ENCODE peak calls at places on chromosomes 2 and 18, in seven cellular contexts. O is T-cell; W is NCI-H2029; T is activated naive CD4-positive, alpha-beta T cell; H is neuronal stem cell; U is GM04503; S is stimulated activated CD4-positive, alpha-beta T cell treated with anti-CD3 and anti-CD28 coated beads, Interleukin-15, amount 100 ng/mL, for 1 hour. Q is an unnamed sample.

GRCh38 chr18:78721281-78721949 is 258.2 kb upstream of the SALL3 start:
- DNase-seq in H (no peak), O (no peak), S (no peak), T (no peak), U (no peak), W (no peak), Q (no peak)

GRCh38 chr2:234980476-234981187 is 28.8 kb downstream of the SH3BP4 start:
- DNase-seq in O (no peak), U (no peak), W (peak), H (no peak), T (no peak), S (no peak), Q (no peak)

GRCh38 chr2:55112229-55113016 is 62.2 kb upstream of the RTN4 start:
- DNase-seq in U (peak), H (no peak), W (no peak), O (no peak), T (no peak), S (no peak), Q (no peak)

GRCh38 chr2:181810823-181811695 is 80.5 kb upstream of the ITPRID2 start:
- DNase-seq in O (no peak), T (no peak), W (no peak), S (no peak), U (peak), H (no peak), Q (no peak)

GRCh38 chr18:2112435-2113045 is 458.8 kb downstream of the METTL4 start:
- DNase-seq in S (no peak), H (no peak), U (no peak), W (no peak), O (no peak), T (no peak), Q (no peak)

GRCh38 chr2:214100488-214100887 is 310.4 kb upstream of the VWC2L start:
- DNase-seq in H (no peak), O (no peak), U (no peak), T (no peak), S (no peak), W (no peak), Q (no peak)

GRCh38 chr2:129936334-129936934 is 43.0 kb upstream of the RAB6C start:
- DNase-seq in T (peak), H (no peak), U (no peak), W (no peak), S (no peak), O (no peak), Q (no peak)

GRCh38 chr2:42794271-42795046 is 2.1 kb upstream of the HAAO start:
- DNase-seq in O (no peak), H (no peak), W (no peak), S (no peak), U (no peak), T (no peak), Q (no peak)

GRCh38 chr2:60512063-60512622 is 41.3 kb downstream of the BCL11A start:
- DNase-seq in H (no peak), S (no peak), W (no peak), O (no peak), T (no peak), U (no peak), Q (no peak)

GRCh38 chr2:148614332-148615049 is 30.1 kb upstream of the EPC2 start:
- DNase-seq in H (no peak), T (no peak), W (peak), S (no peak), O (no peak), U (peak), Q (no peak)

GRCh38 chr18:52903858-52904257 is 563.9 kb downstream of the DCC start:
- DNase-seq in U (no peak), H (peak), O (no peak), T (no peak), W (no peak), S (no peak), Q (no peak)

GRCh38 chr2:99643824-99644787 is 154.3 kb upstream of the REV1 start:
- DNase-seq in S (no peak), O (no peak), T (no peak), U (no peak), W (no peak), H (no peak), Q (no peak)

GRCh38 chr2:238149841-238150572 is 8.8 kb upstream of the ERFE start:
- DNase-seq in W (no peak), U (no peak), H (no peak), O (no peak), S (no peak), T (no peak), Q (no peak)

GRCh38 chr2:3827673-3828575 is 124.5 kb downstream of the DCDC2C start:
- DNase-seq in U (no peak), W (no peak), S (no peak), O (no peak), H (no peak), T (no peak), Q (no peak)

GRCh38 chr2:86044045-86044444 is 61.6 kb downstream of the POLR1A start:
- DNase-seq in S (no peak), O (no peak), W (no peak), U (no peak), T (no peak), H (no peak), Q (no peak)

GRCh38 chr2:173354073-173354600 is 535 bp upstream of the CDCA7 start:
- DNase-seq in U (no peak), O (no peak), S (no peak), T (peak), W (no peak), H (peak), Q (no peak)

GRCh38 chr18:3015203-3015590 is 2.3 kb upstream of the LPIN2 start:
- DNase-seq in W (no peak), O (no peak), H (no peak), T (no peak), S (no peak), U (peak), Q (no peak)

GRCh38 chr2:172350844-172351480 is 76.4 kb upstream of the ITGA6 start:
- DNase-seq in T (no peak), H (no peak), U (no peak), O (no peak), S (no peak), W (peak), Q (no peak)

GRCh38 chr2:37898448-37898847 is 26.6 kb upstream of the RMDN2 start:
- DNase-seq in O (no peak), U (no peak), H (no peak), W (no peak), S (no peak), T (no peak), Q (no peak)

GRCh38 chr2:95240091-95240490 is 32.8 kb downstream of the ZNF892 start:
- DNase-seq in O (no peak), T (no peak), U (no peak), W (no peak), S (no peak), H (no peak), Q (no peak)

GRCh38 chr2:176560296-176560695 is 291.1 kb downstream of the MTX2 start:
- DNase-seq in O (no peak), W (no peak), S (no peak), U (no peak), H (no peak), T (no peak), Q (no peak)

GRCh38 chr2:56102866-56103265 is 80.9 kb upstream of the CCDC85A start:
- DNase-seq in U (peak), H (no peak), S (no peak), T (no peak), O (no peak), W (no peak), Q (no peak)

GRCh38 chr2:182980115-182980514 is 58.1 kb downstream of the NCKAP1 start:
- DNase-seq in U (peak), T (no peak), S (no peak), O (no peak), H (peak), W (peak), Q (no peak)

GRCh38 chr2:215828528-215829184 is 184.7 kb downstream of the MREG start:
- DNase-seq in H (peak), T (no peak), U (no peak), O (no peak), W (no peak), S (no peak), Q (no peak)

GRCh38 chr2:149042881-149043280 is 4.4 kb downstream of the LYPD6B start:
- DNase-seq in W (no peak), T (no peak), O (no peak), U (no peak), S (no peak), H (no peak), Q (no peak)

GRCh38 chr2:174605687-174606086 is 8.1 kb upstream of the WIPF1 start:
- DNase-seq in H (no peak), O (no peak), S (no peak), T (no peak), W (no peak), U (no peak), Q (no peak)

GRCh38 chr2:240626531-240627300 is 1.4 kb downstream of the GPR35 start:
- DNase-seq in S (no peak), T (no peak), O (no peak), U (no peak), H (no peak), W (no peak), Q (no peak)

GRCh38 chr2:236730393-236730792 is 160.8 kb downstream of the ACKR3 start:
- DNase-seq in S (no peak), T (no peak), O (no peak), W (no peak), H (no peak), U (no peak), Q (no peak)

GRCh38 chr18:23179416-23179815 is 44.1 kb downstream of the CABLES1 start:
- DNase-seq in S (no peak), H (no peak), U (no peak), W (no peak), T (no peak), O (no peak), Q (no peak)

GRCh38 chr2:148021059-148021985 is at the start of gene MBD5:
- DNase-seq in W (no peak), T (peak), H (no peak), O (peak), U (no peak), S (peak), Q (peak)

GRCh38 chr2:200442471-200442870 is 67.4 kb downstream of the KCTD18 start:
- DNase-seq in T (no peak), W (no peak), H (no peak), O (no peak), U (peak), S (no peak), Q (no peak)

GRCh38 chr2:50143822-50144575 is 887.9 kb downstream of the NRXN1 start:
- DNase-seq in H (peak), O (no peak), W (peak), U (peak), T (no peak), S (no peak), Q (no peak)

GRCh38 chr2:27079233-27080139 is 1.1 kb downstream of the EMILIN1 start:
- DNase-seq in O (no peak), S (no peak), U (no peak), H (no peak), W (no peak), T (no peak), Q (no peak)

GRCh38 chr2:181861379-181861778 is 30.2 kb upstream of the ITPRID2 start:
- DNase-seq in S (no peak), O (no peak), H (no peak), U (no peak), T (no peak), W (no peak), Q (no peak)